ENCODE peak calls at places on chromosomes 1 and 21, in ten cellular contexts. One of them, this sample, is unnamed.

GRCh38 chr1:154129392-154129970 is 25.4 kb downstream of the NUP210L start:
- DNase-seq in Kasumi-1: peak; percentile 37
- DNase-seq in HEK293T: no peak
- DNase-seq in caudate nucleus: no peak
- DNase-seq in NCI-H1105: no peak
- DNase-seq in B cell: no peak
- DNase-seq in KBM-7: no peak
- DNase-seq in GM10248: no peak
- DNase-seq in CD8-positive, alpha-beta T cell: no peak
- DNase-seq in H54: no peak
- DNase-seq in this sample: no peak

GRCh38 chr21:42120056-42120903 is 49.2 kb downstream of the UMODL1 start:
- DNase-seq in CD8-positive, alpha-beta T cell: no peak
- DNase-seq in HEK293T: no peak
- DNase-seq in B cell: peak; percentile 51
- DNase-seq in GM10248: no peak
- DNase-seq in NCI-H1105: peak; percentile 80
- DNase-seq in KBM-7: no peak
- DNase-seq in H54: no peak
- DNase-seq in Kasumi-1: no peak
- DNase-seq in caudate nucleus: no peak
- DNase-seq in this sample: peak; percentile 58

GRCh38 chr1:172350781-172351180 is 69.7 kb upstream of the C1orf105 start:
- DNase-seq in NCI-H1105: no peak
- DNase-seq in B cell: no peak
- DNase-seq in HEK293T: no peak
- DNase-seq in KBM-7: no peak
- DNase-seq in Kasumi-1: no peak
- DNase-seq in caudate nucleus: no peak
- DNase-seq in H54: no peak
- DNase-seq in CD8-positive, alpha-beta T cell: no peak
- DNase-seq in GM10248: no peak
- DNase-seq in this sample: no peak

GRCh38 chr1:154474802-154475201 is 27.2 kb upstream of the TDRD10 start:
- DNase-seq in NCI-H1105: no peak
- DNase-seq in caudate nucleus: peak; percentile 70
- DNase-seq in KBM-7: peak; percentile 56
- DNase-seq in Kasumi-1: peak; percentile 50
- DNase-seq in HEK293T: no peak
- DNase-seq in GM10248: no peak
- DNase-seq in CD8-positive, alpha-beta T cell: no peak
- DNase-seq in H54: peak; percentile 61
- DNase-seq in B cell: no peak
- DNase-seq in this sample: no peak

GRCh38 chr1:27353166-27353565 is 11.3 kb downstream of the SYTL1 start:
- DNase-seq in GM10248: no peak
- DNase-seq in KBM-7: no peak
- DNase-seq in H54: no peak
- DNase-seq in B cell: no peak
- DNase-seq in HEK293T: no peak
- DNase-seq in CD8-positive, alpha-beta T cell: no peak
- DNase-seq in NCI-H1105: no peak
- DNase-seq in caudate nucleus: no peak
- DNase-seq in Kasumi-1: no peak
- DNase-seq in this sample: no peak

GRCh38 chr1:53572061-53572801 is 113.0 kb downstream of the DMRTB1 start:
- DNase-seq in B cell: no peak
- DNase-seq in KBM-7: no peak
- DNase-seq in HEK293T: no peak
- DNase-seq in CD8-positive, alpha-beta T cell: no peak
- DNase-seq in H54: peak; percentile 79
- DNase-seq in NCI-H1105: peak; percentile 78
- DNase-seq in caudate nucleus: no peak
- DNase-seq in GM10248: no peak
- DNase-seq in Kasumi-1: no peak
- DNase-seq in this sample: no peak

GRCh38 chr1:226549937-226550670 is 1.5 kb downstream of the STUM start:
- DNase-seq in Kasumi-1: peak; percentile 18
- DNase-seq in NCI-H1105: peak; percentile 11
- DNase-seq in CD8-positive, alpha-beta T cell: no peak
- DNase-seq in caudate nucleus: no peak
- DNase-seq in HEK293T: no peak
- DNase-seq in B cell: no peak
- DNase-seq in GM10248: peak; percentile 69
- DNase-seq in KBM-7: peak; percentile 29
- DNase-seq in H54: no peak
- DNase-seq in this sample: peak; percentile 47

GRCh38 chr1:218024211-218024720 is 260.8 kb upstream of the RRP15 start:
- DNase-seq in H54: no peak
- DNase-seq in Kasumi-1: no peak
- DNase-seq in B cell: no peak
- DNase-seq in CD8-positive, alpha-beta T cell: no peak
- DNase-seq in NCI-H1105: no peak
- DNase-seq in caudate nucleus: no peak
- DNase-seq in HEK293T: no peak
- DNase-seq in KBM-7: no peak
- DNase-seq in GM10248: no peak
- DNase-seq in this sample: no peak

GRCh38 chr1:185681034-185681633 is 53.1 kb upstream of the HMCN1 start:
- DNase-seq in KBM-7: peak; percentile 64
- DNase-seq in B cell: no peak
- DNase-seq in H54: peak; percentile 4
- DNase-seq in GM10248: peak; percentile 25
- DNase-seq in CD8-positive, alpha-beta T cell: no peak
- DNase-seq in NCI-H1105: peak; percentile 51
- DNase-seq in caudate nucleus: no peak
- DNase-seq in Kasumi-1: peak; percentile 69
- DNase-seq in HEK293T: peak; percentile 52
- DNase-seq in this sample: no peak

GRCh38 chr1:20212099-20212684 is 25.9 kb upstream of the PLA2G2C start:
- DNase-seq in Kasumi-1: no peak
- DNase-seq in CD8-positive, alpha-beta T cell: no peak
- DNase-seq in HEK293T: no peak
- DNase-seq in H54: no peak
- DNase-seq in caudate nucleus: no peak
- DNase-seq in GM10248: no peak
- DNase-seq in NCI-H1105: no peak
- DNase-seq in KBM-7: no peak
- DNase-seq in B cell: no peak
- DNase-seq in this sample: no peak

GRCh38 chr1:7616076-7616833 is 154.8 kb upstream of the VAMP3 start:
- DNase-seq in B cell: no peak
- DNase-seq in NCI-H1105: no peak
- DNase-seq in H54: peak; percentile 39
- DNase-seq in GM10248: peak; percentile 51
- DNase-seq in CD8-positive, alpha-beta T cell: no peak
- DNase-seq in caudate nucleus: no peak
- DNase-seq in KBM-7: peak; percentile 15
- DNase-seq in Kasumi-1: peak; percentile 17
- DNase-seq in HEK293T: peak; percentile 64
- DNase-seq in this sample: peak; percentile 25

This sample was measured in germinal center.